ENCODE peak calls at places on chromosome 4, in seven cellular contexts. X, T, Q, A, D, O and M are unnamed samples.

GRCh38 chr4:26936284-26937065 is 75.8 kb downstream of the STIM2 start:
- DNase-seq in X (no peak), T (no peak), Q (no peak), A (no peak), D (peak; percentile 31), O (no peak), M (no peak)

GRCh38 chr4:75708218-75708691 is 16.1 kb upstream of the USO1 start:
- DNase-seq in X (no peak), T (no peak), Q (no peak), A (no peak), D (no peak), O (no peak), M (peak; percentile 21)

GRCh38 chr4:39233783-39234182 is 51.5 kb downstream of the WDR19 start:
- DNase-seq in X (no peak), T (no peak), Q (no peak), A (no peak), D (no peak), O (no peak), M (no peak)

GRCh38 chr4:61511716-61512488 is 311.8 kb downstream of the ADGRL3 start:
- DNase-seq in X (no peak), T (peak; percentile 1), Q (no peak), A (no peak), D (peak; percentile 4), O (peak; percentile 0), M (no peak)

GRCh38 chr4:6278801-6279197 is 9.1 kb downstream of the WFS1 start:
- DNase-seq in X (no peak), T (no peak), Q (no peak), A (no peak), D (no peak), O (no peak), M (no peak)

GRCh38 chr4:184250795-184251679 is 33.4 kb upstream of the ENPP6 start:
- DNase-seq in X (no peak), T (no peak), Q (no peak), A (no peak), D (peak; percentile 56), O (peak; percentile 87), M (no peak)

GRCh38 chr4:59643682-59644081 is 1556.4 kb upstream of the ADGRL3 start:
- DNase-seq in X (no peak), T (no peak), Q (no peak), A (no peak), D (no peak), O (no peak), M (no peak)

GRCh38 chr4:120557372-120557771 is 365.2 kb downstream of the PRDM5 start:
- DNase-seq in X (no peak), T (no peak), Q (no peak), A (no peak), D (peak; percentile 49), O (no peak), M (no peak)

GRCh38 chr4:63583561-63583960 is 825.7 kb downstream of the TECRL start:
- DNase-seq in X (no peak), T (no peak), Q (no peak), A (no peak), D (no peak), O (no peak), M (no peak)

GRCh38 chr4:40579983-40580382 is 49.7 kb downstream of the RBM47 start:
- DNase-seq in X (no peak), T (peak; percentile 93), Q (no peak), A (no peak), D (peak; percentile 82), O (no peak), M (no peak)

GRCh38 chr4:186193851-186194250 is 2.5 kb downstream of the CYP4V2 start:
- DNase-seq in X (no peak), T (no peak), Q (no peak), A (no peak), D (no peak), O (no peak), M (no peak)

GRCh38 chr4:156998500-156999174 is 27.0 kb upstream of the PDGFC start:
- DNase-seq in X (no peak), T (no peak), Q (no peak), A (no peak), D (no peak), O (no peak), M (no peak)

GRCh38 chr4:132266374-132266773 is 882.7 kb upstream of the PCDH10 start:
- DNase-seq in X (no peak), T (no peak), Q (no peak), A (no peak), D (no peak), O (no peak), M (no peak)

GRCh38 chr4:170198742-170199141 is 109.0 kb upstream of the AADAT start:
- DNase-seq in X (no peak), T (no peak), Q (no peak), A (no peak), D (no peak), O (peak; percentile 12), M (no peak)

GRCh38 chr4:113012122-113012725 is 37.2 kb upstream of the ANK2 start:
- DNase-seq in X (no peak), T (no peak), Q (no peak), A (no peak), D (no peak), O (no peak), M (no peak)

GRCh38 chr4:15455290-15455689 is 14.4 kb upstream of the CC2D2A start:
- DNase-seq in X (no peak), T (peak; percentile 71), Q (no peak), A (no peak), D (peak; percentile 15), O (peak; percentile 67), M (no peak)

GRCh38 chr4:87559090-87559837 is 30.1 kb upstream of the SPARCL1 start:
- DNase-seq in X (no peak), T (no peak), Q (no peak), A (no peak), D (peak; percentile 23), O (peak; percentile 1), M (no peak)

GRCh38 chr4:6906046-6906445 is 3.6 kb upstream of the TBC1D14 start:
- DNase-seq in X (peak; percentile 52), T (no peak), Q (no peak), A (no peak), D (no peak), O (no peak), M (no peak)

GRCh38 chr4:88619973-88620372 is 27.7 kb downstream of the HERC3 start:
- DNase-seq in X (no peak), T (no peak), Q (no peak), A (no peak), D (no peak), O (no peak), M (no peak)

GRCh38 chr4:109875106-109875505 is 27.2 kb downstream of the LRIT3 start:
- DNase-seq in X (no peak), T (no peak), Q (no peak), A (no peak), D (no peak), O (no peak), M (no peak)

GRCh38 chr4:4333265-4333706 is 43.2 kb downstream of the ZBTB49 start:
- DNase-seq in X (no peak), T (peak; percentile 94), Q (no peak), A (no peak), D (peak; percentile 86), O (peak; percentile 35), M (no peak)